ENCODE peak calls at places on chromosomes 3 and 15, in five cellular contexts. X is kidney glomerular epithelial cell, J is AG08395, B is SK-N-SH, C is sigmoid colon. F is an unnamed sample.

GRCh38 chr3:70982700-70983140 is 600.8 kb downstream of the FOXP1 start:
- DNase-seq in X (peak), J (peak), B (no peak), C (peak), F (peak)

GRCh38 chr3:40524571-40525285 is at the start of gene ZNF621:
- DNase-seq in X (peak), J (peak), B (peak), C (peak), F (peak)

GRCh38 chr3:189664311-189664710 is 33.1 kb downstream of the TP63 start:
- DNase-seq in X (peak), J (peak), B (no peak), C (no peak), F (peak)

GRCh38 chr3:58164916-58165821 is 45.6 kb downstream of the DNASE1L3 start:
- DNase-seq in X (peak), J (no peak), B (no peak), C (peak), F (no peak)

GRCh38 chr3:165814380-165814779 is 22.8 kb downstream of the BCHE start:
- DNase-seq in X (no peak), J (no peak), B (no peak), C (no peak), F (no peak)

GRCh38 chr3:188689101-188689574 is 482.6 kb upstream of the TPRG1 start:
- DNase-seq in X (no peak), J (peak), B (no peak), C (no peak), F (peak)

GRCh38 chr3:195319060-195319459 is 48.1 kb upstream of the XXYLT1 start:
- DNase-seq in X (no peak), J (no peak), B (no peak), C (no peak), F (no peak)

GRCh38 chr3:86828751-86829150 is 162.2 kb downstream of the VGLL3 start:
- DNase-seq in X (no peak), J (no peak), B (no peak), C (no peak), F (no peak)

GRCh38 chr15:91490211-91490610 is 363.3 kb upstream of the SLCO3A1 start:
- DNase-seq in X (no peak), J (no peak), B (no peak), C (no peak), F (no peak)

GRCh38 chr3:125032100-125032643 is 23.6 kb downstream of the HEG1 start:
- DNase-seq in X (peak), J (peak), B (no peak), C (no peak), F (peak)

GRCh38 chr3:114623420-114624046 is 329.7 kb downstream of the TIGIT start:
- DNase-seq in X (no peak), J (no peak), B (no peak), C (no peak), F (peak)

GRCh38 chr3:46700772-46701171 is 420 bp upstream of the TMIE start:
- DNase-seq in X (peak), J (peak), B (peak), C (no peak), F (no peak)

GRCh38 chr3:102081587-102082289 is 232.4 kb downstream of the NFKBIZ start:
- DNase-seq in X (no peak), J (no peak), B (no peak), C (no peak), F (no peak)

GRCh38 chr15:66619152-66619903 is 53.5 kb upstream of the LCTL start:
- DNase-seq in X (peak), J (peak), B (peak), C (peak), F (peak)

GRCh38 chr3:160370987-160371857 is 27.8 kb downstream of the IFT80 start:
- DNase-seq in X (no peak), J (no peak), B (no peak), C (no peak), F (no peak)

GRCh38 chr3:14518432-14518802 is 21.7 kb downstream of the GRIP2 start:
- DNase-seq in X (no peak), J (no peak), B (no peak), C (no peak), F (no peak)

GRCh38 chr15:84934942-84935729 is 46.5 kb upstream of the PDE8A start:
- DNase-seq in X (no peak), J (no peak), B (no peak), C (peak), F (no peak)

GRCh38 chr3:42510325-42510724 is 7.9 kb downstream of the VIPR1 start:
- DNase-seq in X (no peak), J (no peak), B (no peak), C (no peak), F (no peak)

GRCh38 chr3:9947025-9947995 is 4.9 kb downstream of the PRRT3 start:
- DNase-seq in X (peak), J (peak), B (peak), C (peak), F (peak)

GRCh38 chr3:148084931-148085330 is 612.8 kb upstream of the AGTR1 start:
- DNase-seq in X (no peak), J (no peak), B (no peak), C (no peak), F (no peak)